ENCODE peak calls at places on chromosomes 2 and 18, in nine cellular contexts. E is uterus; G is Panc1; M is GM13977; Y is kidney; C is upper lobe of right lung; D is HFFc6; X is prostate gland; J is CD4-positive, alpha-beta T cell. R is an unnamed sample.

GRCh38 chr2:202588647-202589581 is 45.9 kb upstream of the FAM117B start:
- DNase-seq in M (peak; percentile 74), E (peak; percentile 70), X (peak; percentile 70), C (peak; percentile 73), J (peak; percentile 67), G (peak; percentile 71), D (peak; percentile 54), Y (peak; percentile 75), R (peak; percentile 78)

GRCh38 chr2:239329284-239329971 is 71.4 kb downstream of the HDAC4 start:
- DNase-seq in C (no peak), Y (no peak), X (no peak), D (no peak), E (peak; percentile 72), J (no peak), M (no peak), G (no peak), R (no peak)

GRCh38 chr2:238157506-238158017 is 1.2 kb upstream of the ERFE start:
- DNase-seq in M (no peak), C (peak; percentile 53), E (no peak), X (no peak), J (no peak), Y (peak; percentile 82), D (no peak), G (no peak), R (no peak)

GRCh38 chr18:58394046-58394445 is 234.8 kb downstream of the ALPK2 start:
- DNase-seq in J (no peak), X (no peak), G (no peak), D (peak; percentile 55), Y (no peak), C (no peak), E (no peak), M (no peak), R (no peak)

GRCh38 chr2:143083636-143084035 is 45.6 kb upstream of the ARHGAP15 start:
- DNase-seq in X (no peak), C (no peak), E (no peak), J (no peak), Y (no peak), D (peak; percentile 19), M (no peak), G (no peak), R (no peak)

GRCh38 chr2:231780123-231780908 is 766 bp downstream of the PDE6D start:
- DNase-seq in D (no peak), E (peak; percentile 18), Y (peak; percentile 68), G (no peak), M (no peak), J (peak; percentile 34), C (peak; percentile 64), X (no peak), R (peak; percentile 24)

GRCh38 chr2:85132392-85132791 is 800 bp upstream of the TCF7L1 start:
- DNase-seq in J (no peak), G (no peak), Y (no peak), M (no peak), C (no peak), E (peak; percentile 34), D (no peak), X (no peak), R (no peak)

GRCh38 chr2:152825834-152826233 is 107.4 kb downstream of the ARL6IP6 start:
- DNase-seq in E (no peak), C (no peak), J (no peak), Y (no peak), X (no peak), M (no peak), D (peak; percentile 63), G (no peak), R (no peak)

GRCh38 chr2:162073776-162074578 is at the start of gene DPP4:
- DNase-seq in M (peak; percentile 84), Y (peak; percentile 92), E (no peak), C (peak; percentile 81), G (no peak), X (peak; percentile 7), J (peak; percentile 65), D (no peak), R (peak; percentile 88)

GRCh38 chr2:179201884-179202283 is 62.7 kb downstream of the SESTD1 start:
- DNase-seq in X (no peak), M (no peak), Y (no peak), D (no peak), C (no peak), J (no peak), G (no peak), E (no peak), R (no peak)

GRCh38 chr2:142095647-142096046 is 35.2 kb downstream of the LRP1B start:
- DNase-seq in J (no peak), C (no peak), X (no peak), Y (no peak), M (no peak), G (no peak), E (no peak), D (no peak), R (no peak)

GRCh38 chr2:10333966-10334365 is 31.3 kb downstream of the HPCAL1 start:
- DNase-seq in J (no peak), E (no peak), Y (no peak), G (no peak), X (no peak), C (no peak), D (no peak), M (no peak), R (no peak)

GRCh38 chr2:234326694-234327093 is 170.2 kb downstream of the ARL4C start:
- DNase-seq in G (no peak), E (no peak), Y (no peak), C (no peak), J (no peak), D (no peak), M (no peak), X (no peak), R (no peak)

GRCh38 chr18:56538756-56539155 is 99.6 kb downstream of the TXNL1 start:
- DNase-seq in J (no peak), X (no peak), M (no peak), Y (no peak), C (no peak), G (no peak), E (no peak), D (peak; percentile 64), R (no peak)

GRCh38 chr2:159188449-159188848 is 98.1 kb downstream of the WDSUB1 start:
- DNase-seq in J (no peak), X (no peak), G (no peak), Y (no peak), C (no peak), M (no peak), E (no peak), D (no peak), R (no peak)

GRCh38 chr2:53129851-53130250 is 637.8 kb upstream of the CHAC2 start:
- DNase-seq in Y (no peak), E (no peak), J (no peak), C (no peak), X (no peak), G (no peak), D (peak; percentile 69), M (no peak), R (no peak)

GRCh38 chr2:46273919-46274318 is 23.3 kb upstream of the EPAS1 start:
- DNase-seq in D (no peak), C (no peak), J (no peak), G (no peak), M (no peak), X (no peak), E (no peak), Y (no peak), R (no peak)

GRCh38 chr2:46278952-46279351 is 18.3 kb upstream of the EPAS1 start:
- DNase-seq in Y (no peak), D (no peak), M (no peak), X (no peak), E (no peak), C (no peak), J (no peak), G (no peak), R (no peak)

GRCh38 chr2:46275995-46276394 is 21.2 kb upstream of the EPAS1 start:
- DNase-seq in D (no peak), C (peak; percentile 84), X (no peak), G (no peak), M (no peak), E (peak; percentile 59), Y (peak; percentile 92), J (no peak), R (no peak)

GRCh38 chr2:46277470-46278190 is 19.6 kb upstream of the EPAS1 start:
- DNase-seq in C (no peak), Y (no peak), G (no peak), X (no peak), E (no peak), D (no peak), J (no peak), M (no peak), R (no peak)

GRCh38 chr2:46276652-46277051 is 20.6 kb upstream of the EPAS1 start:
- DNase-seq in C (no peak), G (no peak), X (no peak), Y (no peak), E (no peak), J (no peak), M (no peak), D (no peak), R (no peak)
- TF ChIP-seq CTCF in C (peak; percentile 36), G (peak; percentile 36), X (no peak), Y (peak; percentile 20), E (no peak), J (no peak), M (no peak), D (peak; percentile 64), R (no peak)

GRCh38 chr2:99933894-99934650 is 208.3 kb downstream of the AFF3 start:
- DNase-seq in J (no peak), M (no peak), E (no peak), X (no peak), G (no peak), D (no peak), Y (no peak), C (no peak), R (no peak)
- TF ChIP-seq CTCF in J (no peak), M (no peak), E (no peak), X (no peak), G (peak; percentile 2), D (no peak), Y (no peak), C (no peak), R (no peak)

DNA sequence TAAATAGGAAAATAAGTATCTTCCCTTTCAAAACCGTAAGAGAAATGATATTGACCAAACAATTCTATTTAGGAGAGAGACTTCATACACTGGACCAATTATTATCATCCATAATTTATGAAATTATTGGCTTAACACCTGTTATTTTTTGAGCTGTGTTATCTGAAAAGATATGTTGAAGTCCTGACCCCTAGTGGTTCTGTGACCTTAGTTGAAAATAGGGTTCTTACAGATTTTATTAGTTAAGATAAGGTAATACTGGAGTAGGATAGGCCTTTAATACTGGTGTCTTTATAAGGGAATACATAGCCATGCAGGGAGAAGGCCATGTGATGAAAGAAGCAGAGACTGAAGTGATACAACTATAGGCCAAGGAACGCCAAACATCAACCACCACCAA is 659.6 kb downstream of the DCC start:
- DNase-seq in G (no peak), E (no peak), Y (no peak), J (no peak), D (no peak), C (no peak), X (no peak), M (no peak), R (no peak)
- TF ChIP-seq CTCF in G (no peak), E (no peak), Y (no peak), J (no peak), D (no peak), C (peak; percentile 8), X (no peak), M (no peak), R (no peak)

GRCh38 chr2:31354837-31355236 is 59.7 kb downstream of the XDH start:
- DNase-seq in Y (no peak), C (no peak), M (no peak), X (no peak), J (no peak), D (no peak), G (no peak), E (no peak), R (no peak)
- TF ChIP-seq CTCF in Y (no peak), C (peak; percentile 4), M (peak; percentile 29), X (no peak), J (no peak), D (peak; percentile 75), G (peak; percentile 39), E (no peak), R (no peak)